ENCODE peak calls at places on chromosomes 13 and 19, in six cellular contexts. K is HT1080; Z is T-cell; C is neuronal stem cell; V is A172; S is stimulated activated CD8-positive, alpha-beta memory T cell treated with anti-CD3 and anti-CD28 coated beads, Interleukin-4, amount 100 ng/mL, for 1 hour. I is an unnamed sample.

GRCh38 chr13:113991676-113992179 is 17.9 kb upstream of the C13orf46 start:
- DNase-seq in C (no peak), K (no peak), V (no peak), Z (no peak), S (no peak), I (no peak)

GRCh38 chr13:76687467-76687866 is 198.7 kb downstream of the KCTD12 start:
- DNase-seq in S (no peak), V (no peak), C (no peak), Z (no peak), K (no peak), I (no peak)

GRCh38 chr13:51330741-51331140 is 8.8 kb upstream of the SERPINE3 start:
- DNase-seq in V (peak), Z (no peak), S (no peak), K (peak), C (no peak), I (no peak)

GRCh38 chr13:114074671-114075315 is 57.6 kb downstream of the RASA3 start:
- DNase-seq in K (no peak), Z (no peak), S (no peak), V (no peak), C (no peak), I (no peak)

GRCh38 chr13:114315074-114315785 is 927 bp downstream of the CHAMP1 start:
- DNase-seq in S (no peak), K (no peak), Z (no peak), V (no peak), C (no peak), I (peak)

GRCh38 chr13:87669379-87669978 is 1.7 kb upstream of the SLITRK5 start:
- DNase-seq in V (peak), K (peak), C (no peak), S (no peak), Z (no peak), I (peak)

GRCh38 chr13:48334534-48335127 is 31.1 kb downstream of the RB1 start:
- DNase-seq in S (no peak), C (no peak), V (peak), K (no peak), Z (no peak), I (peak)

GRCh38 chr19:54646331-54646841 is 16.1 kb downstream of the LILRB1 start:
- DNase-seq in K (no peak), C (no peak), V (no peak), S (no peak), Z (no peak), I (no peak)

GRCh38 chr13:99275093-99275469 is 16.9 kb upstream of the GPR18 start:
- DNase-seq in C (no peak), K (peak), V (peak), Z (peak), S (no peak), I (no peak)

GRCh38 chr19:9863759-9864158 is 28.6 kb downstream of the PIN1 start:
- DNase-seq in V (no peak), Z (no peak), K (no peak), C (no peak), S (no peak), I (no peak)

GRCh38 chr13:113853518-113854237 is 10.2 kb downstream of the GAS6 start:
- DNase-seq in S (no peak), C (no peak), V (no peak), K (no peak), Z (no peak), I (no peak)

GRCh38 chr13:110044521-110045200 is 258.3 kb upstream of the IRS2 start:
- DNase-seq in K (no peak), C (no peak), S (no peak), Z (no peak), V (no peak), I (no peak)

GRCh38 chr13:42466123-42466522 is 107.8 kb upstream of the TNFSF11 start:
- DNase-seq in K (no peak), Z (no peak), V (no peak), C (no peak), S (no peak), I (no peak)

GRCh38 chr19:50925734-50926133 is 14.5 kb upstream of the KLK4 start:
- DNase-seq in Z (no peak), S (no peak), V (peak), C (no peak), K (peak), I (no peak)

GRCh38 chr19:4208385-4209094 is 20.8 kb upstream of the EBI3 start:
- DNase-seq in S (no peak), K (peak), C (no peak), Z (no peak), V (peak), I (no peak)

GRCh38 chr13:44969858-44970484 is 19.3 kb downstream of the NUFIP1 start:
- DNase-seq in C (peak), K (peak), S (no peak), V (peak), Z (no peak), I (peak)

I was measured in HAP-1.